ENCODE peak calls at places on chromosomes 16 and 17, in nine cellular contexts. One of them, this sample, is unnamed.

GRCh38 chr17:50856431-50856830 is 9.7 kb downstream of the TOB1 start:
- ATAC-seq in activated CD4-positive, alpha-beta T cell treated with anti-CD3 and anti-CD28 coated beads for 36 hours: no peak
- ATAC-seq in SK-N-SH treated with all-trans-retinoic acid at 6 μM for 48 hours: no peak
- ATAC-seq in body of pancreas: no peak
- ATAC-seq in activated naive CD4-positive, alpha-beta T cell treated with anti-CD3 and anti-CD28 coated beads, Interleukin-2, amount 50 U/mL, for 72 hours: no peak
- ATAC-seq in heart left ventricle: no peak
- ATAC-seq in mucosa of descending colon: no peak
- ATAC-seq in aorta: no peak
- ATAC-seq in upper lobe of left lung: no peak
- ATAC-seq in this sample: no peak

GRCh38 chr16:89811321-89811720 is 5.1 kb downstream of the FANCA start:
- ATAC-seq in body of pancreas: no peak
- ATAC-seq in activated CD4-positive, alpha-beta T cell treated with anti-CD3 and anti-CD28 coated beads for 36 hours: no peak
- ATAC-seq in SK-N-SH treated with all-trans-retinoic acid at 6 μM for 48 hours: no peak
- ATAC-seq in activated naive CD4-positive, alpha-beta T cell treated with anti-CD3 and anti-CD28 coated beads, Interleukin-2, amount 50 U/mL, for 72 hours: no peak
- ATAC-seq in mucosa of descending colon: peak; percentile 79
- ATAC-seq in upper lobe of left lung: no peak
- ATAC-seq in aorta: no peak
- ATAC-seq in heart left ventricle: no peak
- ATAC-seq in this sample: no peak

GRCh38 chr17:10729334-10730193 is at the start of gene TMEM220:
- ATAC-seq in SK-N-SH treated with all-trans-retinoic acid at 6 μM for 48 hours: peak; percentile 96
- ATAC-seq in heart left ventricle: peak; percentile 97
- ATAC-seq in mucosa of descending colon: peak; percentile 77
- ATAC-seq in upper lobe of left lung: peak; percentile 94
- ATAC-seq in activated CD4-positive, alpha-beta T cell treated with anti-CD3 and anti-CD28 coated beads for 36 hours: peak; percentile 63
- ATAC-seq in activated naive CD4-positive, alpha-beta T cell treated with anti-CD3 and anti-CD28 coated beads, Interleukin-2, amount 50 U/mL, for 72 hours: peak; percentile 78
- ATAC-seq in body of pancreas: peak; percentile 92
- ATAC-seq in aorta: peak; percentile 96
- ATAC-seq in this sample: peak; percentile 80

GRCh38 chr17:61875285-61875684 is 12.0 kb upstream of the BRIP1 start:
- ATAC-seq in body of pancreas: no peak
- ATAC-seq in mucosa of descending colon: no peak
- ATAC-seq in heart left ventricle: no peak
- ATAC-seq in activated CD4-positive, alpha-beta T cell treated with anti-CD3 and anti-CD28 coated beads for 36 hours: peak; percentile 63
- ATAC-seq in SK-N-SH treated with all-trans-retinoic acid at 6 μM for 48 hours: no peak
- ATAC-seq in upper lobe of left lung: no peak
- ATAC-seq in activated naive CD4-positive, alpha-beta T cell treated with anti-CD3 and anti-CD28 coated beads, Interleukin-2, amount 50 U/mL, for 72 hours: peak; percentile 70
- ATAC-seq in aorta: no peak
- ATAC-seq in this sample: no peak

GRCh38 chr16:86631441-86631840 is 53.1 kb downstream of the FOXL1 start:
- ATAC-seq in heart left ventricle: no peak
- ATAC-seq in upper lobe of left lung: no peak
- ATAC-seq in mucosa of descending colon: no peak
- ATAC-seq in body of pancreas: no peak
- ATAC-seq in activated CD4-positive, alpha-beta T cell treated with anti-CD3 and anti-CD28 coated beads for 36 hours: no peak
- ATAC-seq in aorta: no peak
- ATAC-seq in SK-N-SH treated with all-trans-retinoic acid at 6 μM for 48 hours: no peak
- ATAC-seq in activated naive CD4-positive, alpha-beta T cell treated with anti-CD3 and anti-CD28 coated beads, Interleukin-2, amount 50 U/mL, for 72 hours: no peak
- ATAC-seq in this sample: no peak

GRCh38 chr17:82283208-82283749 is 9.8 kb upstream of the CSNK1D start:
- ATAC-seq in activated naive CD4-positive, alpha-beta T cell treated with anti-CD3 and anti-CD28 coated beads, Interleukin-2, amount 50 U/mL, for 72 hours: peak; percentile 74
- ATAC-seq in mucosa of descending colon: no peak
- ATAC-seq in body of pancreas: no peak
- ATAC-seq in aorta: no peak
- ATAC-seq in SK-N-SH treated with all-trans-retinoic acid at 6 μM for 48 hours: peak; percentile 84
- ATAC-seq in activated CD4-positive, alpha-beta T cell treated with anti-CD3 and anti-CD28 coated beads for 36 hours: peak; percentile 93
- ATAC-seq in upper lobe of left lung: no peak
- ATAC-seq in heart left ventricle: no peak
- ATAC-seq in this sample: peak; percentile 6

GRCh38 chr17:4110152-4110551 is 32.7 kb downstream of the ZZEF1 start:
- ATAC-seq in upper lobe of left lung: no peak
- ATAC-seq in mucosa of descending colon: no peak
- ATAC-seq in heart left ventricle: no peak
- ATAC-seq in activated CD4-positive, alpha-beta T cell treated with anti-CD3 and anti-CD28 coated beads for 36 hours: peak; percentile 42
- ATAC-seq in aorta: no peak
- ATAC-seq in activated naive CD4-positive, alpha-beta T cell treated with anti-CD3 and anti-CD28 coated beads, Interleukin-2, amount 50 U/mL, for 72 hours: no peak
- ATAC-seq in SK-N-SH treated with all-trans-retinoic acid at 6 μM for 48 hours: peak; percentile 54
- ATAC-seq in body of pancreas: no peak
- ATAC-seq in this sample: no peak

GRCh38 chr16:86216591-86216990 is 293.7 kb upstream of the FOXF1 start:
- ATAC-seq in activated CD4-positive, alpha-beta T cell treated with anti-CD3 and anti-CD28 coated beads for 36 hours: no peak
- ATAC-seq in SK-N-SH treated with all-trans-retinoic acid at 6 μM for 48 hours: no peak
- ATAC-seq in activated naive CD4-positive, alpha-beta T cell treated with anti-CD3 and anti-CD28 coated beads, Interleukin-2, amount 50 U/mL, for 72 hours: no peak
- ATAC-seq in aorta: no peak
- ATAC-seq in heart left ventricle: no peak
- ATAC-seq in body of pancreas: no peak
- ATAC-seq in upper lobe of left lung: no peak
- ATAC-seq in mucosa of descending colon: no peak
- ATAC-seq in this sample: no peak

GRCh38 chr17:80187493-80187892 is 17.7 kb downstream of the CARD14 start:
- ATAC-seq in mucosa of descending colon: peak; percentile 91
- ATAC-seq in upper lobe of left lung: peak; percentile 54
- ATAC-seq in SK-N-SH treated with all-trans-retinoic acid at 6 μM for 48 hours: no peak
- ATAC-seq in activated naive CD4-positive, alpha-beta T cell treated with anti-CD3 and anti-CD28 coated beads, Interleukin-2, amount 50 U/mL, for 72 hours: no peak
- ATAC-seq in body of pancreas: peak; percentile 74
- ATAC-seq in activated CD4-positive, alpha-beta T cell treated with anti-CD3 and anti-CD28 coated beads for 36 hours: no peak
- ATAC-seq in aorta: peak; percentile 72
- ATAC-seq in heart left ventricle: peak; percentile 84
- ATAC-seq in this sample: peak; percentile 59

GRCh38 chr16:30893082-30893743 is 664 bp downstream of the BCL7C start:
- ATAC-seq in body of pancreas: no peak
- ATAC-seq in upper lobe of left lung: no peak
- ATAC-seq in heart left ventricle: no peak
- ATAC-seq in SK-N-SH treated with all-trans-retinoic acid at 6 μM for 48 hours: no peak
- ATAC-seq in mucosa of descending colon: no peak
- ATAC-seq in activated CD4-positive, alpha-beta T cell treated with anti-CD3 and anti-CD28 coated beads for 36 hours: no peak
- ATAC-seq in aorta: no peak
- ATAC-seq in activated naive CD4-positive, alpha-beta T cell treated with anti-CD3 and anti-CD28 coated beads, Interleukin-2, amount 50 U/mL, for 72 hours: peak; percentile 4
- ATAC-seq in this sample: peak; percentile 0

GRCh38 chr16:84024854-84025253 is 17.7 kb downstream of the SLC38A8 start:
- ATAC-seq in mucosa of descending colon: no peak
- ATAC-seq in SK-N-SH treated with all-trans-retinoic acid at 6 μM for 48 hours: peak; percentile 82
- ATAC-seq in heart left ventricle: no peak
- ATAC-seq in activated CD4-positive, alpha-beta T cell treated with anti-CD3 and anti-CD28 coated beads for 36 hours: no peak
- ATAC-seq in aorta: no peak
- ATAC-seq in activated naive CD4-positive, alpha-beta T cell treated with anti-CD3 and anti-CD28 coated beads, Interleukin-2, amount 50 U/mL, for 72 hours: no peak
- ATAC-seq in body of pancreas: no peak
- ATAC-seq in upper lobe of left lung: no peak
- ATAC-seq in this sample: peak; percentile 91

GRCh38 chr17:1438593-1439083 is 17.4 kb downstream of the CRK start:
- ATAC-seq in SK-N-SH treated with all-trans-retinoic acid at 6 μM for 48 hours: peak; percentile 81
- ATAC-seq in aorta: peak; percentile 41
- ATAC-seq in activated CD4-positive, alpha-beta T cell treated with anti-CD3 and anti-CD28 coated beads for 36 hours: no peak
- ATAC-seq in activated naive CD4-positive, alpha-beta T cell treated with anti-CD3 and anti-CD28 coated beads, Interleukin-2, amount 50 U/mL, for 72 hours: no peak
- ATAC-seq in heart left ventricle: no peak
- ATAC-seq in upper lobe of left lung: no peak
- ATAC-seq in mucosa of descending colon: no peak
- ATAC-seq in body of pancreas: no peak
- ATAC-seq in this sample: no peak

GRCh38 chr17:67431210-67432015 is 54.3 kb downstream of the PITPNC1 start:
- ATAC-seq in mucosa of descending colon: peak; percentile 40
- ATAC-seq in heart left ventricle: peak; percentile 8
- ATAC-seq in upper lobe of left lung: no peak
- ATAC-seq in body of pancreas: no peak
- ATAC-seq in activated CD4-positive, alpha-beta T cell treated with anti-CD3 and anti-CD28 coated beads for 36 hours: peak; percentile 76
- ATAC-seq in aorta: no peak
- ATAC-seq in activated naive CD4-positive, alpha-beta T cell treated with anti-CD3 and anti-CD28 coated beads, Interleukin-2, amount 50 U/mL, for 72 hours: peak; percentile 90
- ATAC-seq in SK-N-SH treated with all-trans-retinoic acid at 6 μM for 48 hours: peak; percentile 95
- ATAC-seq in this sample: peak; percentile 69

GRCh38 chr16:73161977-73162376 is 114.0 kb upstream of the ZFHX3 start:
- ATAC-seq in upper lobe of left lung: no peak
- ATAC-seq in activated naive CD4-positive, alpha-beta T cell treated with anti-CD3 and anti-CD28 coated beads, Interleukin-2, amount 50 U/mL, for 72 hours: no peak
- ATAC-seq in SK-N-SH treated with all-trans-retinoic acid at 6 μM for 48 hours: no peak
- ATAC-seq in heart left ventricle: no peak
- ATAC-seq in aorta: no peak
- ATAC-seq in activated CD4-positive, alpha-beta T cell treated with anti-CD3 and anti-CD28 coated beads for 36 hours: no peak
- ATAC-seq in body of pancreas: no peak
- ATAC-seq in mucosa of descending colon: peak; percentile 58
- ATAC-seq in this sample: no peak

GRCh38 chr17:73802871-73803270 is 158.6 kb upstream of the SDK2 start:
- ATAC-seq in aorta: no peak
- ATAC-seq in heart left ventricle: no peak
- ATAC-seq in mucosa of descending colon: no peak
- ATAC-seq in upper lobe of left lung: no peak
- ATAC-seq in SK-N-SH treated with all-trans-retinoic acid at 6 μM for 48 hours: no peak
- ATAC-seq in activated naive CD4-positive, alpha-beta T cell treated with anti-CD3 and anti-CD28 coated beads, Interleukin-2, amount 50 U/mL, for 72 hours: no peak
- ATAC-seq in body of pancreas: no peak
- ATAC-seq in activated CD4-positive, alpha-beta T cell treated with anti-CD3 and anti-CD28 coated beads for 36 hours: no peak
- ATAC-seq in this sample: no peak

GRCh38 chr17:72134560-72135399 is 14.0 kb downstream of the SOX9 start:
- ATAC-seq in SK-N-SH treated with all-trans-retinoic acid at 6 μM for 48 hours: peak; percentile 68
- ATAC-seq in body of pancreas: no peak
- ATAC-seq in mucosa of descending colon: peak; percentile 89
- ATAC-seq in activated CD4-positive, alpha-beta T cell treated with anti-CD3 and anti-CD28 coated beads for 36 hours: no peak
- ATAC-seq in activated naive CD4-positive, alpha-beta T cell treated with anti-CD3 and anti-CD28 coated beads, Interleukin-2, amount 50 U/mL, for 72 hours: no peak
- ATAC-seq in upper lobe of left lung: no peak
- ATAC-seq in heart left ventricle: peak; percentile 64
- ATAC-seq in aorta: no peak
- ATAC-seq in this sample: no peak

GRCh38 chr17:81379523-81379942 is 15.7 kb upstream of the BAHCC1 start:
- ATAC-seq in body of pancreas: peak; percentile 81
- ATAC-seq in mucosa of descending colon: peak; percentile 97
- ATAC-seq in SK-N-SH treated with all-trans-retinoic acid at 6 μM for 48 hours: peak; percentile 11
- ATAC-seq in upper lobe of left lung: peak; percentile 73
- ATAC-seq in aorta: no peak
- ATAC-seq in activated naive CD4-positive, alpha-beta T cell treated with anti-CD3 and anti-CD28 coated beads, Interleukin-2, amount 50 U/mL, for 72 hours: no peak
- ATAC-seq in heart left ventricle: no peak
- ATAC-seq in activated CD4-positive, alpha-beta T cell treated with anti-CD3 and anti-CD28 coated beads for 36 hours: no peak
- ATAC-seq in this sample: peak; percentile 92

GRCh38 chr17:628507-628941 is 86.1 kb downstream of the VPS53 start:
- ATAC-seq in upper lobe of left lung: peak; percentile 60
- ATAC-seq in activated naive CD4-positive, alpha-beta T cell treated with anti-CD3 and anti-CD28 coated beads, Interleukin-2, amount 50 U/mL, for 72 hours: no peak
- ATAC-seq in heart left ventricle: no peak
- ATAC-seq in aorta: no peak
- ATAC-seq in mucosa of descending colon: no peak
- ATAC-seq in body of pancreas: no peak
- ATAC-seq in activated CD4-positive, alpha-beta T cell treated with anti-CD3 and anti-CD28 coated beads for 36 hours: no peak
- ATAC-seq in SK-N-SH treated with all-trans-retinoic acid at 6 μM for 48 hours: no peak
- ATAC-seq in this sample: no peak

GRCh38 chr16:4313563-4314531 is 2.0 kb upstream of the GLIS2 start:
- ATAC-seq in heart left ventricle: no peak
- ATAC-seq in activated CD4-positive, alpha-beta T cell treated with anti-CD3 and anti-CD28 coated beads for 36 hours: no peak
- ATAC-seq in body of pancreas: peak; percentile 61
- ATAC-seq in mucosa of descending colon: peak; percentile 49
- ATAC-seq in SK-N-SH treated with all-trans-retinoic acid at 6 μM for 48 hours: peak; percentile 28
- ATAC-seq in upper lobe of left lung: peak; percentile 47
- ATAC-seq in aorta: no peak
- ATAC-seq in activated naive CD4-positive, alpha-beta T cell treated with anti-CD3 and anti-CD28 coated beads, Interleukin-2, amount 50 U/mL, for 72 hours: no peak
- ATAC-seq in this sample: no peak

GRCh38 chr17:4427505-4427904 is 6.2 kb upstream of the SPNS3 start:
- ATAC-seq in activated naive CD4-positive, alpha-beta T cell treated with anti-CD3 and anti-CD28 coated beads, Interleukin-2, amount 50 U/mL, for 72 hours: no peak
- ATAC-seq in upper lobe of left lung: no peak
- ATAC-seq in heart left ventricle: no peak
- ATAC-seq in activated CD4-positive, alpha-beta T cell treated with anti-CD3 and anti-CD28 coated beads for 36 hours: no peak
- ATAC-seq in SK-N-SH treated with all-trans-retinoic acid at 6 μM for 48 hours: no peak
- ATAC-seq in mucosa of descending colon: no peak
- ATAC-seq in aorta: no peak
- ATAC-seq in body of pancreas: no peak
- ATAC-seq in this sample: no peak

GRCh38 chr16:79980650-79981521 is 380.3 kb upstream of the MAF start:
- ATAC-seq in activated naive CD4-positive, alpha-beta T cell treated with anti-CD3 and anti-CD28 coated beads, Interleukin-2, amount 50 U/mL, for 72 hours: no peak
- ATAC-seq in SK-N-SH treated with all-trans-retinoic acid at 6 μM for 48 hours: no peak
- ATAC-seq in mucosa of descending colon: no peak
- ATAC-seq in activated CD4-positive, alpha-beta T cell treated with anti-CD3 and anti-CD28 coated beads for 36 hours: no peak
- ATAC-seq in aorta: no peak
- ATAC-seq in body of pancreas: no peak
- ATAC-seq in upper lobe of left lung: no peak
- ATAC-seq in heart left ventricle: no peak
- ATAC-seq in this sample: no peak

GRCh38 chr17:19363114-19363438 is 553 bp upstream of the B9D1 start:
- ATAC-seq in activated CD4-positive, alpha-beta T cell treated with anti-CD3 and anti-CD28 coated beads for 36 hours: no peak
- ATAC-seq in upper lobe of left lung: no peak
- ATAC-seq in aorta: no peak
- ATAC-seq in activated naive CD4-positive, alpha-beta T cell treated with anti-CD3 and anti-CD28 coated beads, Interleukin-2, amount 50 U/mL, for 72 hours: no peak
- ATAC-seq in mucosa of descending colon: no peak
- ATAC-seq in heart left ventricle: no peak
- ATAC-seq in body of pancreas: no peak
- ATAC-seq in SK-N-SH treated with all-trans-retinoic acid at 6 μM for 48 hours: no peak
- ATAC-seq in this sample: no peak

GRCh38 chr17:38590988-38591758 is 14.6 kb downstream of the SRCIN1 start:
- ATAC-seq in upper lobe of left lung: peak; percentile 52
- ATAC-seq in SK-N-SH treated with all-trans-retinoic acid at 6 μM for 48 hours: peak; percentile 34
- ATAC-seq in activated CD4-positive, alpha-beta T cell treated with anti-CD3 and anti-CD28 coated beads for 36 hours: peak; percentile 20
- ATAC-seq in heart left ventricle: no peak
- ATAC-seq in activated naive CD4-positive, alpha-beta T cell treated with anti-CD3 and anti-CD28 coated beads, Interleukin-2, amount 50 U/mL, for 72 hours: no peak
- ATAC-seq in mucosa of descending colon: peak; percentile 33
- ATAC-seq in aorta: no peak
- ATAC-seq in body of pancreas: peak; percentile 34
- ATAC-seq in this sample: peak; percentile 43

GRCh38 chr17:17144916-17145665 is 61.0 kb downstream of the PLD6 start:
- ATAC-seq in aorta: no peak
- ATAC-seq in heart left ventricle: peak; percentile 71
- ATAC-seq in activated CD4-positive, alpha-beta T cell treated with anti-CD3 and anti-CD28 coated beads for 36 hours: no peak
- ATAC-seq in mucosa of descending colon: no peak
- ATAC-seq in upper lobe of left lung: no peak
- ATAC-seq in body of pancreas: no peak
- ATAC-seq in activated naive CD4-positive, alpha-beta T cell treated with anti-CD3 and anti-CD28 coated beads, Interleukin-2, amount 50 U/mL, for 72 hours: no peak
- ATAC-seq in SK-N-SH treated with all-trans-retinoic acid at 6 μM for 48 hours: no peak
- ATAC-seq in this sample: no peak

GRCh38 chr17:64217249-64217652 is 45.8 kb downstream of the TEX2 start:
- ATAC-seq in body of pancreas: peak; percentile 22
- ATAC-seq in activated naive CD4-positive, alpha-beta T cell treated with anti-CD3 and anti-CD28 coated beads, Interleukin-2, amount 50 U/mL, for 72 hours: no peak
- ATAC-seq in activated CD4-positive, alpha-beta T cell treated with anti-CD3 and anti-CD28 coated beads for 36 hours: no peak
- ATAC-seq in mucosa of descending colon: no peak
- ATAC-seq in upper lobe of left lung: no peak
- ATAC-seq in heart left ventricle: peak; percentile 22
- ATAC-seq in SK-N-SH treated with all-trans-retinoic acid at 6 μM for 48 hours: no peak
- ATAC-seq in aorta: no peak
- ATAC-seq in this sample: no peak

GRCh38 chr17:8673621-8674020 is 43.1 kb upstream of the MYH10 start:
- ATAC-seq in body of pancreas: peak; percentile 88
- ATAC-seq in SK-N-SH treated with all-trans-retinoic acid at 6 μM for 48 hours: peak; percentile 63
- ATAC-seq in upper lobe of left lung: peak; percentile 45
- ATAC-seq in heart left ventricle: peak; percentile 83
- ATAC-seq in mucosa of descending colon: no peak
- ATAC-seq in activated naive CD4-positive, alpha-beta T cell treated with anti-CD3 and anti-CD28 coated beads, Interleukin-2, amount 50 U/mL, for 72 hours: no peak
- ATAC-seq in activated CD4-positive, alpha-beta T cell treated with anti-CD3 and anti-CD28 coated beads for 36 hours: no peak
- ATAC-seq in aorta: peak; percentile 61
- ATAC-seq in this sample: no peak

GRCh38 chr17:58364270-58364942 is 12.4 kb upstream of the SUPT4H1 start:
- ATAC-seq in upper lobe of left lung: no peak
- ATAC-seq in body of pancreas: no peak
- ATAC-seq in mucosa of descending colon: peak; percentile 80
- ATAC-seq in activated CD4-positive, alpha-beta T cell treated with anti-CD3 and anti-CD28 coated beads for 36 hours: no peak
- ATAC-seq in SK-N-SH treated with all-trans-retinoic acid at 6 μM for 48 hours: no peak
- ATAC-seq in activated naive CD4-positive, alpha-beta T cell treated with anti-CD3 and anti-CD28 coated beads, Interleukin-2, amount 50 U/mL, for 72 hours: no peak
- ATAC-seq in aorta: no peak
- ATAC-seq in heart left ventricle: no peak
- ATAC-seq in this sample: peak; percentile 75